ENCODE peak calls at places on chromosomes 3 and 15, in nine cellular contexts. One of them, this sample, is unnamed. For H3K36me3, the result is how much of the 10 kb centered on the place peaks cover.

GRCh38 chr15:101167366-101167790 is 84.5 kb downstream of the CHSY1 start:
- DNase-seq in transverse colon: no peak
- DNase-seq in gastrocnemius medialis: no peak
- DNase-seq in breast epithelium: no peak
- DNase-seq in IMR-90: peak
- DNase-seq in vagina: no peak
- DNase-seq in body of pancreas: no peak
- DNase-seq in ovary: no peak
- DNase-seq in thyroid gland: no peak
- DNase-seq in this sample: no peak

GRCh38 chr15:99982662-99983061 is 249.4 kb upstream of the LYSMD4 start:
- DNase-seq in transverse colon: no peak
- DNase-seq in gastrocnemius medialis: no peak
- DNase-seq in breast epithelium: no peak
- DNase-seq in IMR-90: no peak
- DNase-seq in vagina: no peak
- DNase-seq in body of pancreas: no peak
- DNase-seq in ovary: no peak
- DNase-seq in thyroid gland: no peak
- DNase-seq in this sample: no peak

GRCh38 chr3:48556796-48557626 is at the start of gene PFKFB4:
- DNase-seq in transverse colon: peak
- DNase-seq in gastrocnemius medialis: peak
- DNase-seq in breast epithelium: peak
- DNase-seq in IMR-90: peak
- DNase-seq in vagina: peak
- DNase-seq in body of pancreas: peak
- DNase-seq in ovary: peak
- DNase-seq in thyroid gland: peak
- DNase-seq in this sample: peak

GRCh38 chr3:79233431-79234060 is 534.3 kb downstream of the ROBO1 start:
- DNase-seq in transverse colon: no peak
- DNase-seq in gastrocnemius medialis: no peak
- DNase-seq in breast epithelium: no peak
- DNase-seq in IMR-90: no peak
- DNase-seq in vagina: no peak
- DNase-seq in body of pancreas: no peak
- DNase-seq in ovary: no peak
- DNase-seq in thyroid gland: no peak
- DNase-seq in this sample: no peak

GRCh38 chr3:182078314-182078713 is 366.6 kb downstream of the SOX2 start:
- DNase-seq in transverse colon: no peak
- DNase-seq in gastrocnemius medialis: no peak
- DNase-seq in breast epithelium: no peak
- DNase-seq in IMR-90: no peak
- DNase-seq in vagina: no peak
- DNase-seq in body of pancreas: no peak
- DNase-seq in ovary: no peak
- DNase-seq in thyroid gland: no peak
- DNase-seq in this sample: no peak

GRCh38 chr3:157856078-157856939 is 249.9 kb downstream of the SHOX2 start:
- DNase-seq in transverse colon: no peak
- DNase-seq in gastrocnemius medialis: peak
- DNase-seq in breast epithelium: no peak
- DNase-seq in IMR-90: no peak
- DNase-seq in vagina: no peak
- DNase-seq in body of pancreas: no peak
- DNase-seq in ovary: no peak
- DNase-seq in thyroid gland: no peak
- DNase-seq in this sample: no peak

GRCh38 chr3:65928110-65928509 is 110.6 kb downstream of the MAGI1 start:
- DNase-seq in transverse colon: no peak
- DNase-seq in gastrocnemius medialis: no peak
- DNase-seq in breast epithelium: no peak
- DNase-seq in IMR-90: no peak
- DNase-seq in vagina: no peak
- DNase-seq in body of pancreas: no peak
- DNase-seq in ovary: no peak
- DNase-seq in thyroid gland: no peak
- DNase-seq in this sample: no peak

GRCh38 chr3:13022348-13023250 is 50.6 kb downstream of the IQSEC1 start:
- DNase-seq in transverse colon: no peak
- DNase-seq in gastrocnemius medialis: peak
- DNase-seq in breast epithelium: no peak
- DNase-seq in IMR-90: peak
- DNase-seq in vagina: no peak
- DNase-seq in body of pancreas: no peak
- DNase-seq in ovary: peak
- DNase-seq in thyroid gland: peak
- DNase-seq in this sample: peak

GRCh38 chr3:158106773-158107461 is 697 bp upstream of the SHOX2 start:
- DNase-seq in transverse colon: no peak
- DNase-seq in gastrocnemius medialis: no peak
- DNase-seq in breast epithelium: no peak
- DNase-seq in IMR-90: no peak
- DNase-seq in vagina: no peak
- DNase-seq in body of pancreas: no peak
- DNase-seq in ovary: no peak
- DNase-seq in thyroid gland: no peak
- DNase-seq in this sample: no peak

GRCh38 chr3:185469542-185469941 is 29.3 kb downstream of the TMEM41A start:
- DNase-seq in transverse colon: no peak
- DNase-seq in gastrocnemius medialis: no peak
- DNase-seq in breast epithelium: no peak
- DNase-seq in IMR-90: no peak
- DNase-seq in vagina: no peak
- DNase-seq in body of pancreas: no peak
- DNase-seq in ovary: no peak
- DNase-seq in thyroid gland: no peak
- DNase-seq in this sample: no peak

GRCh38 chr3:185401319-185401955 is 38.5 kb downstream of the MAP3K13 start:
- DNase-seq in transverse colon: no peak
- DNase-seq in gastrocnemius medialis: no peak
- DNase-seq in breast epithelium: no peak
- DNase-seq in IMR-90: peak
- DNase-seq in vagina: no peak
- DNase-seq in body of pancreas: no peak
- DNase-seq in ovary: no peak
- DNase-seq in thyroid gland: no peak
- DNase-seq in this sample: no peak

GRCh38 chr3:144549161-144549560 is 577.5 kb downstream of the DIPK2A start:
- DNase-seq in transverse colon: no peak
- DNase-seq in gastrocnemius medialis: no peak
- DNase-seq in breast epithelium: no peak
- DNase-seq in IMR-90: no peak
- DNase-seq in vagina: no peak
- DNase-seq in body of pancreas: no peak
- DNase-seq in ovary: no peak
- DNase-seq in thyroid gland: no peak
- DNase-seq in this sample: no peak

DNA sequence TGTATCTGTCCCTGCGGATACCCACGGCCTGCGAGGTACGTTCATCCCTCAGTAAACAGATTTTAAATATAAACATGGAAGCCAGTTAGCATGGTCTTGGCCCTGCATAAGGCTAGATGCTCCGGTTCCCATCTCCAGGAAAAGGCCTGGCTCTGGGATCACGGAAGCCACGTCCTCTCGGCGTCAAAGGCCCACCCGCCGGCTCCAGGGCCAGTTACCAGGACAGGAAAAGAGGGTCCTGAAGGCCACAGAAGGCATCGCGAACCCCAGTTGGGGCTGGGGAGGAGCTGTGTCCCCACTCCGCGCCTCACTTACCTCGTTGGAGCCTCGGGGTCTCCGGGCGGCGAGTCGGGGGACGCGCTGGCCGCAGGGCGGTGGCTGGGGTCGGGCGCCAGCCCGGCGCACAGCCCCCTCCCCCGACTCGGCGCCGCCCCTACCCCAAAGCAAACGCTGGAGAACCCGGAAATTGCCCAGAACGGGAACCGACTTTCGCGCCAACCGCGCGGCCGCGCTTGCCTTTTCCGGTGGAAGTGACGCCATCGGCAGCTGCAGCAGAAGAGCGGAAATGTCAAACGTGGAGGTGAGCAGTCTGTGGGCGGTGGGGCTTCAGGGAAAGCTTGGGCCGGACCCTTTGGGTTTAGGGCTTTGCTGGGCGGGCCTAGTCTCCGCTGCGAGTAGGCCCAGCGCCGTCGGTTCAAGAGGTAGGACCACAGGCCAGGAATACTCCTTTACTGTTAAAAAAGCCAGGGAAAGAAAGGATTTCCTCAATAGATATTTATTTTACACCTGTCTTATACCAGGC is at the start of gene TOPBP1:
- DNase-seq in transverse colon: peak
- DNase-seq in gastrocnemius medialis: peak
- DNase-seq in breast epithelium: peak
- DNase-seq in IMR-90: peak
- DNase-seq in vagina: no peak
- DNase-seq in body of pancreas: peak
- DNase-seq in ovary: peak
- DNase-seq in thyroid gland: peak
- DNase-seq in this sample: peak
- TF ChIP-seq POLR2A in transverse colon: peak
- TF ChIP-seq POLR2A in gastrocnemius medialis: no peak
- TF ChIP-seq POLR2A in breast epithelium: no peak
- TF ChIP-seq POLR2A in IMR-90: peak
- TF ChIP-seq POLR2A in vagina: no peak
- TF ChIP-seq POLR2A in body of pancreas: peak
- TF ChIP-seq POLR2A in ovary: no peak
- TF ChIP-seq POLR2A in thyroid gland: peak
- TF ChIP-seq POLR2A in this sample: peak

DNA sequence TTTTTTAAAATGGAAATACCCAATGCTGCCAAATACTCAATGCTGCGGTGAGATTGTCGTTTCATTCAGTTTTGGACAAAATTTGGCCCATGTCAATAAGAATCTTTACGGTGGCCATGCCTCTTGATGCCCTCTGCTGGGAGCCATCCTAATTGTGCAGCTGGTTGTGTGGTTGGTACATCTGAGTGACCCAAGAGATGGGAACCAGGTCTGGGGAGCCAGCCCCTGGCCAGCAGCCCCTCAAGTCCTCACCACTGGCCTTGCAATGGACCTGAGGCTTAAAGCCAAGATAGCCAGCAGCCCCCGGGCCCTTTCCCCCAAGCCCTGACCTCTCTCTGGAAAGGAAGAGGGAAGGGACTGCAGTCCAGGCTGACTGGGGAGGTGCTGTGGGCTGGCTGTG is 36.4 kb upstream of the ESYT3 start:
- DNase-seq in transverse colon: no peak
- DNase-seq in gastrocnemius medialis: no peak
- DNase-seq in breast epithelium: no peak
- DNase-seq in IMR-90: no peak
- DNase-seq in vagina: no peak
- DNase-seq in body of pancreas: no peak
- DNase-seq in ovary: no peak
- DNase-seq in thyroid gland: no peak
- DNase-seq in this sample: peak
- H3K27ac ChIP-seq in transverse colon: no peak
- H3K27ac ChIP-seq in gastrocnemius medialis: no peak
- H3K27ac ChIP-seq in breast epithelium: no peak
- H3K27ac ChIP-seq in IMR-90: no peak
- H3K27ac ChIP-seq in vagina: no peak
- H3K27ac ChIP-seq in body of pancreas: no peak
- H3K27ac ChIP-seq in ovary: no peak
- H3K27ac ChIP-seq in thyroid gland: no peak
- H3K27ac ChIP-seq in this sample: no peak

GRCh38 chr15:76349301-76350070 is 12.9 kb downstream of the ISL2 start:
- DNase-seq in transverse colon: no peak
- DNase-seq in gastrocnemius medialis: no peak
- DNase-seq in breast epithelium: no peak
- DNase-seq in IMR-90: peak
- DNase-seq in vagina: no peak
- DNase-seq in body of pancreas: no peak
- DNase-seq in ovary: no peak
- DNase-seq in thyroid gland: no peak
- DNase-seq in this sample: no peak

GRCh38 chr15:76345880-76346665 is 9.5 kb downstream of the ISL2 start:
- DNase-seq in transverse colon: peak
- DNase-seq in gastrocnemius medialis: no peak
- DNase-seq in breast epithelium: no peak
- DNase-seq in IMR-90: no peak
- DNase-seq in vagina: no peak
- DNase-seq in body of pancreas: peak
- DNase-seq in ovary: no peak
- DNase-seq in thyroid gland: no peak
- DNase-seq in this sample: no peak

GRCh38 chr15:76345269-76345879 is 8.8 kb downstream of the ISL2 start:
- DNase-seq in transverse colon: no peak
- DNase-seq in gastrocnemius medialis: no peak
- DNase-seq in breast epithelium: no peak
- DNase-seq in IMR-90: no peak
- DNase-seq in vagina: no peak
- DNase-seq in body of pancreas: no peak
- DNase-seq in ovary: no peak
- DNase-seq in thyroid gland: no peak
- DNase-seq in this sample: no peak

GRCh38 chr15:76347507-76348055 is 11.0 kb downstream of the ISL2 start:
- DNase-seq in transverse colon: no peak
- DNase-seq in gastrocnemius medialis: no peak
- DNase-seq in breast epithelium: no peak
- DNase-seq in IMR-90: no peak
- DNase-seq in vagina: no peak
- DNase-seq in body of pancreas: no peak
- DNase-seq in ovary: no peak
- DNase-seq in thyroid gland: no peak
- DNase-seq in this sample: no peak

GRCh38 chr15:76346666-76347506 is 10.3 kb downstream of the ISL2 start:
- DNase-seq in transverse colon: peak
- DNase-seq in gastrocnemius medialis: no peak
- DNase-seq in breast epithelium: no peak
- DNase-seq in IMR-90: peak
- DNase-seq in vagina: peak
- DNase-seq in body of pancreas: no peak
- DNase-seq in ovary: no peak
- DNase-seq in thyroid gland: no peak
- DNase-seq in this sample: no peak
- H3K36me3 ChIP-seq in transverse colon: under half
- H3K36me3 ChIP-seq in gastrocnemius medialis: under half
- H3K36me3 ChIP-seq in breast epithelium: under half
- H3K36me3 ChIP-seq in IMR-90: under half
- H3K36me3 ChIP-seq in vagina: under half
- H3K36me3 ChIP-seq in body of pancreas: under half
- H3K36me3 ChIP-seq in ovary: under half
- H3K36me3 ChIP-seq in thyroid gland: under half
- H3K36me3 ChIP-seq in this sample: under half

DNA sequence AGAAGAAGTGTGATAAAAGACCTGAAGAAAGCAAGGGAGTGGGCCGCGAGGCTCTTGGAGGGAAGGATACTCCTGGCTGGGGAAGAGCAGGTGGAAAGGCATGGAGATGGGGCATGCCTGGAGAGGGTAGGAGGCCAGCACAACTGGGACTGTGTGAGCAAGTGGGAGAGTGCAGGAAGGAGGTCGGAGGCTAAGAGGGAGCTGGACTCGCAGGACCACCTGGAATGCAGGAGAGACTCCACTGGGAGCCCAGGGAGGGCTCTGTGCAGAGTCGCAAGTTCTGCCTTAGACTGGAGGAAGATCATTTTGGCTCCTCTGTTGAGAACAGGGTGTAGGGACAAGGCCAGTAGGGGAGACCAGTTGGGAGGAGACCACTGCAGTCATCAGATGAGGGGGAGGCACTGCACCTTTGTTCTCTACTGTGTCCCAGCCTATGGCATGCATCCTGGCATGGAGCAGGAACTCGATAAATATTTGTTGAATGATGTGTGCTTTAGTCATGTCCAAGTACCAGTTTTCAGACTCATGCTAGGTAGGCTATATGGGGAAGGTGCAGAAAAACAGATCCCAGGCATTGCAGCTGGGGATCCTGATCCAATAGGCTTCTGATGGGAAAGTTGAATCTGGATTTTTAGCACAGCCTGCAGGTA is 13.7 kb downstream of the FAM107A start:
- DNase-seq in transverse colon: no peak
- DNase-seq in gastrocnemius medialis: no peak
- DNase-seq in breast epithelium: no peak
- DNase-seq in IMR-90: no peak
- DNase-seq in vagina: peak
- DNase-seq in body of pancreas: no peak
- DNase-seq in ovary: no peak
- DNase-seq in thyroid gland: no peak
- DNase-seq in this sample: no peak
- TF ChIP-seq POLR2A in transverse colon: no peak
- TF ChIP-seq POLR2A in gastrocnemius medialis: no peak
- TF ChIP-seq POLR2A in breast epithelium: no peak
- TF ChIP-seq POLR2A in IMR-90: no peak
- TF ChIP-seq POLR2A in vagina: no peak
- TF ChIP-seq POLR2A in body of pancreas: no peak
- TF ChIP-seq POLR2A in ovary: no peak
- TF ChIP-seq POLR2A in thyroid gland: no peak
- TF ChIP-seq POLR2A in this sample: no peak